ENCODE peak calls at places on chromosome 1, in eight cellular contexts. W, N, F, L, R, G, V and C are unnamed samples.

GRCh38 chr1:58845947-58846346 is 62.1 kb upstream of the JUN start:
- DNase-seq in R (no peak), F (no peak), L (no peak), V (no peak), W (no peak), N (no peak), G (no peak), C (no peak)

GRCh38 chr1:34906225-34906624 is 23.2 kb downstream of the DLGAP3 start:
- DNase-seq in R (no peak), F (no peak), W (no peak), N (no peak), L (no peak), G (no peak), V (no peak), C (no peak)

GRCh38 chr1:209895709-209896108 is 42.3 kb upstream of the SYT14 start:
- DNase-seq in V (peak; percentile 77), F (no peak), W (no peak), N (no peak), G (no peak), L (peak; percentile 52), R (peak; percentile 69), C (peak; percentile 62)

GRCh38 chr1:30033276-30034104 is 689.9 kb downstream of the MATN1 start:
- DNase-seq in W (no peak), N (no peak), V (no peak), G (peak; percentile 9), R (no peak), L (no peak), F (no peak), C (no peak)

GRCh38 chr1:221228594-221228993 is 349.4 kb downstream of the HLX start:
- DNase-seq in F (no peak), G (no peak), V (no peak), N (no peak), L (no peak), W (no peak), R (no peak), C (no peak)

GRCh38 chr1:145956776-145957442 is 908 bp downstream of the LIX1L start:
- DNase-seq in L (peak; percentile 85), N (no peak), W (peak; percentile 70), V (peak; percentile 47), R (peak; percentile 48), G (no peak), F (no peak), C (peak; percentile 55)

GRCh38 chr1:25616080-25616931 is at the start of gene MAN1C1:
- DNase-seq in N (peak; percentile 96), G (peak; percentile 84), V (peak; percentile 62), F (peak; percentile 90), W (peak; percentile 86), R (peak; percentile 62), L (peak; percentile 90), C (peak; percentile 79)

GRCh38 chr1:245809361-245809760 is 654.6 kb downstream of the KIF26B start:
- DNase-seq in G (no peak), R (no peak), L (no peak), W (no peak), V (no peak), N (no peak), F (no peak), C (no peak)

GRCh38 chr1:44293761-44294315 is 61.2 kb downstream of the ERI3 start:
- DNase-seq in F (peak; percentile 94), G (peak; percentile 62), V (no peak), L (no peak), N (no peak), R (no peak), W (no peak), C (no peak)

GRCh38 chr1:43172532-43172972 is 422 bp downstream of the CFAP57 start:
- DNase-seq in V (peak; percentile 85), R (peak; percentile 84), L (peak; percentile 93), N (peak; percentile 95), F (peak; percentile 87), G (peak; percentile 91), W (peak; percentile 87), C (peak; percentile 90)

GRCh38 chr1:172647110-172647564 is 11.8 kb upstream of the FASLG start:
- DNase-seq in N (no peak), R (no peak), G (no peak), W (no peak), L (no peak), V (no peak), F (no peak), C (no peak)

GRCh38 chr1:224014328-224014649 is 99.6 kb upstream of the FBXO28 start:
- DNase-seq in W (no peak), L (no peak), G (no peak), F (no peak), V (no peak), R (peak; percentile 35), N (no peak), C (no peak)

GRCh38 chr1:209675567-209676154 is 449 bp downstream of the G0S2 start:
- DNase-seq in N (no peak), W (peak; percentile 45), V (peak; percentile 45), R (peak; percentile 21), F (peak; percentile 46), L (peak; percentile 41), G (peak; percentile 57), C (no peak)

GRCh38 chr1:40130892-40131291 is 30.3 kb upstream of the RLF start:
- DNase-seq in G (no peak), N (no peak), F (no peak), R (no peak), V (no peak), W (no peak), L (no peak), C (peak; percentile 70)

GRCh38 chr1:23779826-23780371 is 1.7 kb downstream of the PITHD1 start:
- DNase-seq in N (no peak), R (peak; percentile 50), G (no peak), V (peak; percentile 59), L (no peak), F (no peak), W (no peak), C (peak; percentile 57)

GRCh38 chr1:226406401-226406881 is 1.5 kb downstream of the PARP1 start:
- DNase-seq in F (no peak), N (no peak), G (no peak), L (no peak), W (no peak), V (peak; percentile 1), R (peak; percentile 11), C (peak; percentile 41)

GRCh38 chr1:89547563-89548485 is 23.2 kb downstream of the LRRC8B start:
- DNase-seq in G (no peak), R (peak; percentile 80), V (peak; percentile 57), F (peak; percentile 19), N (no peak), L (peak; percentile 70), W (no peak), C (no peak)

GRCh38 chr1:167734841-167735240 is 13.1 kb downstream of the MPZL1 start:
- DNase-seq in V (no peak), F (no peak), N (no peak), R (no peak), L (no peak), W (no peak), G (no peak), C (no peak)
- H3K4me3 ChIP-seq in V (no peak overlapping the region), F (no peak overlapping the region), N (no peak overlapping the region), R (no peak overlapping the region), L (no peak overlapping the region), W (no peak overlapping the region), G (no peak overlapping the region), C (no peak overlapping the region)

GRCh38 chr1:21342961-21343838 is 52.9 kb upstream of the ECE1 start:
- DNase-seq in V (no peak), F (no peak), L (no peak), W (no peak), R (no peak), N (no peak), G (no peak), C (peak; percentile 60)
- H3K4me3 ChIP-seq in V (no peak overlapping the region), F (no peak overlapping the region), L (no peak overlapping the region), W (peak overlapping the region; percentile 64), R (peak overlapping the region; percentile 74), N (peak overlapping the region; percentile 0), G (peak overlapping the region; percentile 5), C (peak overlapping the region; percentile 83)

DNA sequence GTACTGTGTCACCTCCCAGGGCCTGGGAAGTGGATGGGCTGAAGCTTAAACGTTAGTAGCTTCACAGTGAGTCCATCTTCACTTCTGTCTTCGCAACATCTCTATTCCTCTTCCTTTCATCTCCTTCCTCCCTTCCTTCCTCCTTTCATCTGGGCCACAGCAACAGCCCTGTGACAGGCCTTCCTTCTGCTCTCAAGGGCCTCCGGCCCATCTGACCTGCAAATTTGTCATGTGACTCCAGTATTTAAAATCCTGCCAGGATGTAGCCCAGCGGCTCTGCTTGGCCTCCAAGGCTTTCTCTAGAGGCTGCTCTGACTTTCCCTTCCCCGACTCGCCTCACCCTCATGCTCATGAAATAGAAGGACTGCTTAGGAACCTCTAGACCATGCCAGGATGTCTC is 10.9 kb upstream of the BATF3 start:
- DNase-seq in W (no peak), N (no peak), V (no peak), L (no peak), R (no peak), G (no peak), F (no peak), C (no peak)
- H3K4me3 ChIP-seq in W (no peak overlapping the region), N (no peak overlapping the region), V (no peak overlapping the region), L (no peak overlapping the region), R (no peak overlapping the region), G (no peak overlapping the region), F (no peak overlapping the region), C (no peak overlapping the region)

GRCh38 chr1:18642278-18643095 is 11.8 kb downstream of the PAX7 start:
- DNase-seq in W (no peak), V (no peak), L (no peak), N (no peak), R (no peak), G (no peak), F (no peak), C (no peak)

GRCh38 chr1:18639335-18640055 is 8.8 kb downstream of the PAX7 start:
- DNase-seq in R (no peak), N (no peak), V (no peak), L (no peak), F (no peak), W (no peak), G (no peak), C (no peak)

GRCh38 chr1:18640228-18641004 is 9.8 kb downstream of the PAX7 start:
- DNase-seq in W (no peak), F (no peak), L (no peak), R (no peak), N (no peak), G (no peak), V (no peak), C (no peak)

GRCh38 chr1:18643154-18644012 is 12.7 kb downstream of the PAX7 start:
- DNase-seq in W (no peak), F (no peak), N (no peak), V (no peak), R (no peak), G (no peak), L (no peak), C (no peak)

DNA sequence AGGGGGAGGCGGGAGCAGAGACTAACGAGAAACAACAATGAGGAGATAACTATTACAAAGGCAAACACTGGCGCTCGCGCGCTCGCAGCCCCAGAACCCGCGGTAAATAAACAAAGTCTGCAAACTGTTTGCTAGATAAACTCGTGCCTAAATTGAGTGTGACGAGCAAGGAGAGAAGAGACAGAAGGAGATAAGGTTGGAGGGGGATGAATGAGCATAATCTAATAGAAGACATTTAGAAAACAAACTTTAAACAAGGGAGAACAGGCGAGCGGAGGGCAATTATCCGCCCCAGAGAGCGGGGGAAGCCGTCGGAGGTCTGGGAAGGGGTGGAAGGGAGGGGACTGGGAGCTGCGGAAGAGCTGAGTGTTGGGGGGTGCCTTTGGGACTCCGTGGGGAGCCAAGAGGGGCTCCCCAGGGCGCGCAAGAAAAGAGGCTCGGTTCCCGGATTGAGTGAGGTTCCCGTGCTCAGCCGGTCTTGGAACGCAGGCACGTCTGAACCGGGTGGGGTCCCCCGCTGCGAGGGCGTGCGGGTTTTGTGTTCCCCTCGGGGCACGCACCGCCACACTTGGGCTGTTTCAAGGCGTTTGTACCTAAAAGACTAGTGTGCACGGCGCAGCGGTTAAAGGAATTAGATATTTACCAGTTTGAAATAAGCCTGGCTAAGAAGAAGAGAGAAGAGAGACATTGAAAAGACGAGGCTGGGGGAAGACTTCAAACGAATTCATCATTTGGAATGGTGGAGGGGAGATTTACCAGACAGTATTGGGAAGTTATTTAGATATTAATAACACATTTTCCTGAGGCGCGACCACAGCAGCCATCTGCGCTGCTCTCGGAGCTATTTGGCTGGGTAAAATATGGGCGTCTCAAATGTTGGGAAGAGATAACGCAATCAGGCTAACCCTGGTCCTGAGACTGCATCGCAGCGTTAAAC is 10.6 kb downstream of the PAX7 start:
- DNase-seq in W (no peak), N (no peak), R (no peak), L (no peak), F (no peak), V (no peak), G (no peak), C (no peak)
- H3K4me3 ChIP-seq in W (no peak overlapping the region), N (no peak overlapping the region), R (no peak overlapping the region), L (no peak overlapping the region), F (no peak overlapping the region), V (no peak overlapping the region), G (no peak overlapping the region), C (no peak overlapping the region)